ENCODE peak calls at places on chromosomes 13 and 19, in ten cellular contexts. D is glutamatergic neuron; V is iris pigment epithelial cell; I is breast epithelium; N is NCI-H446; B is stimulated activated CD8-positive, alpha-beta memory T cell treated with anti-CD3 and anti-CD28 coated beads, Interleukin-7, amount 100 ng/mL, for 4 hours; F is T-cell; P is T1000; K is occipital lobe; Z is hepatocyte. X is an unnamed sample.
A peak's percentile ranks its signal among the peaks of the same experiment; 100 is the strongest.

GRCh38 chr19:14497347-14497921 is 1.5 kb upstream of the GIPC1 start:
- DNase-seq in D (no peak), V (no peak), I (no peak), N (no peak), B (no peak), F (no peak), P (no peak), K (peak; percentile 25), Z (no peak), X (no peak)

GRCh38 chr19:35141627-35142401 is 1.2 kb upstream of the FXYD7 start:
- DNase-seq in D (no peak), V (no peak), I (no peak), N (no peak), B (no peak), F (no peak), P (no peak), K (peak; percentile 61), Z (no peak), X (no peak)

GRCh38 chr13:22825186-22825585 is 355.6 kb upstream of the SGCG start:
- DNase-seq in D (no peak), V (no peak), I (no peak), N (no peak), B (no peak), F (no peak), P (no peak), K (no peak), Z (no peak), X (no peak)

GRCh38 chr19:13748169-13748884 is 16.0 kb upstream of the MRI1 start:
- DNase-seq in D (no peak), V (peak; percentile 67), I (no peak), N (no peak), B (no peak), F (no peak), P (no peak), K (no peak), Z (peak; percentile 52), X (no peak)

GRCh38 chr13:97266328-97266727 is 44.2 kb downstream of the MBNL2 start:
- DNase-seq in D (no peak), V (no peak), I (no peak), N (no peak), B (no peak), F (no peak), P (no peak), K (no peak), Z (no peak), X (no peak)

GRCh38 chr13:36533806-36534205 is 101.5 kb downstream of the CCNA1 start:
- DNase-seq in D (no peak), V (no peak), I (no peak), N (no peak), B (no peak), F (no peak), P (no peak), K (no peak), Z (no peak), X (peak; percentile 35)

GRCh38 chr13:31053098-31053497 is 108.6 kb downstream of the HSPH1 start:
- DNase-seq in D (no peak), V (peak; percentile 46), I (peak; percentile 83), N (no peak), B (no peak), F (no peak), P (no peak), K (no peak), Z (no peak), X (no peak)

GRCh38 chr13:101013245-101013644 is 338.6 kb upstream of the TMTC4 start:
- DNase-seq in D (no peak), V (no peak), I (no peak), N (no peak), B (no peak), F (no peak), P (peak; percentile 1), K (no peak), Z (no peak), X (no peak)

GRCh38 chr19:16773939-16774338 is 54.3 kb downstream of the NWD1 start:
- DNase-seq in D (no peak), V (no peak), I (no peak), N (no peak), B (no peak), F (no peak), P (no peak), K (no peak), Z (no peak), X (no peak)

GRCh38 chr19:17703823-17704463 is 15.3 kb upstream of the MAP1S start:
- DNase-seq in D (peak; percentile 79), V (peak; percentile 70), I (no peak), N (no peak), B (peak; percentile 46), F (peak; percentile 65), P (no peak), K (no peak), Z (no peak), X (no peak)

GRCh38 chr13:79353698-79354097 is 52.4 kb downstream of the RBM26 start:
- DNase-seq in D (no peak), V (peak; percentile 22), I (no peak), N (no peak), B (no peak), F (no peak), P (no peak), K (no peak), Z (no peak), X (no peak)

GRCh38 chr13:80340643-80341097 is 256 bp downstream of the SPRY2 start:
- DNase-seq in D (no peak), V (peak; percentile 80), I (no peak), N (no peak), B (no peak), F (no peak), P (no peak), K (peak; percentile 56), Z (no peak), X (peak; percentile 11)

GRCh38 chr13:111790621-111791020 is 276.3 kb upstream of the SOX1 start:
- DNase-seq in D (no peak), V (no peak), I (no peak), N (no peak), B (no peak), F (no peak), P (no peak), K (no peak), Z (no peak), X (no peak)

GRCh38 chr19:46981296-46981695 is 38.3 kb upstream of the NPAS1 start:
- DNase-seq in D (no peak), V (no peak), I (no peak), N (no peak), B (no peak), F (no peak), P (no peak), K (no peak), Z (no peak), X (no peak)

GRCh38 chr19:45050036-45050435 is 11.2 kb downstream of the CLASRP start:
- DNase-seq in D (no peak), V (no peak), I (no peak), N (no peak), B (no peak), F (no peak), P (no peak), K (no peak), Z (no peak), X (no peak)

GRCh38 chr19:2181618-2181997 is 17.9 kb downstream of the DOT1L start:
- DNase-seq in D (no peak), V (no peak), I (no peak), N (no peak), B (no peak), F (no peak), P (no peak), K (no peak), Z (no peak), X (no peak)

GRCh38 chr19:3968556-3969434 is 2.1 kb downstream of the DAPK3 start:
- DNase-seq in D (peak; percentile 87), V (peak; percentile 99), I (peak; percentile 88), N (peak; percentile 40), B (no peak), F (no peak), P (peak; percentile 92), K (no peak), Z (peak; percentile 96), X (peak; percentile 93)

GRCh38 chr19:2462635-2463421 is 6.1 kb upstream of the LMNB2 start:
- DNase-seq in D (no peak), V (peak; percentile 97), I (peak; percentile 93), N (peak; percentile 51), B (no peak), F (no peak), P (peak; percentile 97), K (peak; percentile 87), Z (peak; percentile 95), X (peak; percentile 40)

GRCh38 chr13:92590503-92590908 is 636.1 kb upstream of the GPC6 start:
- DNase-seq in D (no peak), V (peak; percentile 42), I (no peak), N (no peak), B (no peak), F (no peak), P (no peak), K (no peak), Z (no peak), X (no peak)

GRCh38 chr13:91369432-91369831 is 21.9 kb downstream of the MIR17HG start:
- DNase-seq in D (no peak), V (peak; percentile 47), I (no peak), N (no peak), B (no peak), F (no peak), P (no peak), K (no peak), Z (no peak), X (no peak)

GRCh38 chr13:100129605-100130004 is 40.7 kb downstream of the PCCA start:
- DNase-seq in D (no peak), V (no peak), I (no peak), N (no peak), B (no peak), F (no peak), P (no peak), K (no peak), Z (no peak), X (no peak)

GRCh38 chr13:76982051-76982450 is 9.8 kb upstream of the CLN5 start:
- DNase-seq in D (no peak), V (no peak), I (no peak), N (no peak), B (no peak), F (no peak), P (no peak), K (no peak), Z (no peak), X (no peak)

GRCh38 chr13:113667771-113668490 is 912 bp downstream of the GRK1 start:
- DNase-seq in D (peak; percentile 10), V (no peak), I (peak; percentile 43), N (no peak), B (no peak), F (no peak), P (no peak), K (no peak), Z (no peak), X (no peak)

GRCh38 chr13:98801626-98802418 is 49.4 kb upstream of the SLC15A1 start:
- DNase-seq in D (no peak), V (no peak), I (no peak), N (no peak), B (no peak), F (no peak), P (no peak), K (no peak), Z (no peak), X (no peak)

GRCh38 chr19:11079999-11080398 is 9.3 kb upstream of the LDLR start:
- DNase-seq in D (no peak), V (no peak), I (no peak), N (no peak), B (no peak), F (no peak), P (no peak), K (no peak), Z (no peak), X (no peak)

GRCh38 chr13:31045621-31046081 is 113.2 kb downstream of the TEX26 start:
- DNase-seq in D (no peak), V (peak; percentile 98), I (peak; percentile 61), N (no peak), B (peak; percentile 79), F (peak; percentile 29), P (peak; percentile 45), K (no peak), Z (peak; percentile 88), X (peak; percentile 90)